ENCODE peak calls at places on chromosomes 2 and 18, in six cellular contexts. One of them, this sample, is unnamed.
A peak's percentile ranks its signal among the peaks of the same experiment; 100 is the strongest.

GRCh38 chr2:99900589-99900988 is 241.8 kb downstream of the AFF3 start:
- DNase-seq in HL-60: no peak
- DNase-seq in GM20000: no peak
- DNase-seq in AG09319: no peak
- DNase-seq in A549: no peak
- DNase-seq in lung: no peak
- DNase-seq in this sample: no peak

GRCh38 chr18:48217306-48218250 is 191.6 kb downstream of the ZBTB7C start:
- DNase-seq in lung: peak; percentile 23
- DNase-seq in A549: no peak
- DNase-seq in HL-60: no peak
- DNase-seq in GM20000: no peak
- DNase-seq in AG09319: no peak
- DNase-seq in this sample: no peak

GRCh38 chr2:66433945-66434678 is 813 bp upstream of the MEIS1 start:
- DNase-seq in lung: no peak
- DNase-seq in AG09319: peak; percentile 47
- DNase-seq in GM20000: peak; percentile 55
- DNase-seq in A549: peak; percentile 68
- DNase-seq in HL-60: no peak
- DNase-seq in this sample: no peak

GRCh38 chr2:9174771-9175441 is 31.7 kb upstream of the ASAP2 start:
- DNase-seq in AG09319: no peak
- DNase-seq in HL-60: no peak
- DNase-seq in lung: peak; percentile 82
- DNase-seq in GM20000: no peak
- DNase-seq in A549: no peak
- DNase-seq in this sample: no peak

GRCh38 chr2:64322433-64322832 is 131.5 kb upstream of the LGALSL start:
- DNase-seq in HL-60: no peak
- DNase-seq in A549: no peak
- DNase-seq in lung: no peak
- DNase-seq in GM20000: no peak
- DNase-seq in AG09319: no peak
- DNase-seq in this sample: no peak

GRCh38 chr2:195590866-195591215 is 66.2 kb upstream of the SLC39A10 start:
- DNase-seq in GM20000: no peak
- DNase-seq in A549: peak; percentile 43
- DNase-seq in lung: no peak
- DNase-seq in HL-60: no peak
- DNase-seq in AG09319: no peak
- DNase-seq in this sample: no peak

GRCh38 chr2:239307921-239308620 is 92.7 kb downstream of the HDAC4 start:
- DNase-seq in GM20000: no peak
- DNase-seq in AG09319: no peak
- DNase-seq in HL-60: no peak
- DNase-seq in lung: no peak
- DNase-seq in A549: no peak
- DNase-seq in this sample: no peak

GRCh38 chr18:61199131-61199903 is 133.9 kb upstream of the CDH20 start:
- DNase-seq in GM20000: no peak
- DNase-seq in A549: no peak
- DNase-seq in lung: no peak
- DNase-seq in HL-60: no peak
- DNase-seq in AG09319: no peak
- DNase-seq in this sample: no peak

GRCh38 chr2:197993363-197993762 is 189.0 kb downstream of the PLCL1 start:
- DNase-seq in A549: no peak
- DNase-seq in GM20000: no peak
- DNase-seq in AG09319: no peak
- DNase-seq in HL-60: no peak
- DNase-seq in lung: no peak
- DNase-seq in this sample: no peak
- TF ChIP-seq CTCF in A549: no peak
- TF ChIP-seq CTCF in GM20000: no peak
- TF ChIP-seq CTCF in AG09319: no peak
- TF ChIP-seq CTCF in HL-60: no peak
- TF ChIP-seq CTCF in lung: no peak
- TF ChIP-seq CTCF in this sample: no peak

GRCh38 chr2:159116922-159117321 is 148.5 kb downstream of the TANC1 start:
- DNase-seq in GM20000: no peak
- DNase-seq in HL-60: no peak
- DNase-seq in A549: no peak
- DNase-seq in AG09319: no peak
- DNase-seq in lung: no peak
- DNase-seq in this sample: no peak

GRCh38 chr2:159117658-159118057 is 149.2 kb downstream of the TANC1 start:
- DNase-seq in lung: peak; percentile 9
- DNase-seq in GM20000: no peak
- DNase-seq in AG09319: no peak
- DNase-seq in HL-60: no peak
- DNase-seq in A549: no peak
- DNase-seq in this sample: no peak

GRCh38 chr2:159119652-159120257 is 151.3 kb downstream of the TANC1 start:
- DNase-seq in HL-60: no peak
- DNase-seq in AG09319: no peak
- DNase-seq in lung: no peak
- DNase-seq in A549: no peak
- DNase-seq in GM20000: no peak
- DNase-seq in this sample: no peak

GRCh38 chr2:159118859-159119510 is 150.5 kb downstream of the TANC1 start:
- DNase-seq in AG09319: no peak
- DNase-seq in HL-60: no peak
- DNase-seq in lung: no peak
- DNase-seq in A549: no peak
- DNase-seq in GM20000: no peak
- DNase-seq in this sample: no peak

DNA sequence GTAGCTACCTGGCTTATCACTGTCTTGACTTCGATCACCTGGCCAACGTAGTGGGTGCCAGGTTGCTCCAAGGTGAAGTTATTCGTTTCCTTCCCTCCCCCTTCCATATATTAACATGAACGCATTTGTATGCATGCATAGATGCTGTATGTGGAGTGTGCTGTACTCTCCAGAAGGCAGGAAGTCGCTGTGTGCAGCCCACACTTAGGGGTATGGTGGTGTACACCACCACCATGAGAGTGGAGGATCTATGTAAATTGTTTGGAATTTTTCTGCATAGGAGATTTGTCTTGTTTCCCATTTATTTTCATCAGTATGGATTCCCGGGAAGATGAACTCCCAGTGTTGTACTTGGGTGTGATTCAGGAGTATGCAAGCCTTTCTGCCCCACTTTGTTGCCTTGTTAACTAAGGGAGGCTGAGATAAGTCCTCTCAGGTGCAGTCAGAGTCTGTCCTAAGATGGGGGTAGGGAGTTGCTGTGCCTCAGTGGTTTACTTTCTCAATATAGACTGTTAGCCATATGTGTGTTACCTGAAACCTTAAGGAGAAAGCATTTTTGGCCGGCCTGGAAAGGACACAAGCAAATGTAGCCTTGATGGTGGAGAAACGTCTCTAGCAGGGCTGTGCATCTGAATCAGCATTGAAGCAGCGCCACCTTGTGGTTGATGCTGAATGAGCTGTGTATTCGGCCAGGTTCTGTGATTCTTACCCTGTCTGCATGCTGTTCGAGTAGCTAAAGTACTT is 149.8 kb downstream of the TANC1 start:
- DNase-seq in A549: peak; percentile 77
- DNase-seq in AG09319: peak; percentile 70
- DNase-seq in GM20000: peak; percentile 70
- DNase-seq in HL-60: peak; percentile 46
- DNase-seq in lung: peak; percentile 88
- DNase-seq in this sample: peak; percentile 91
- TF ChIP-seq CTCF in A549: peak; percentile 97
- TF ChIP-seq CTCF in AG09319: peak; percentile 92
- TF ChIP-seq CTCF in GM20000: peak; percentile 85
- TF ChIP-seq CTCF in HL-60: peak; percentile 92
- TF ChIP-seq CTCF in lung: peak; percentile 86
- TF ChIP-seq CTCF in this sample: peak; percentile 76

DNA sequence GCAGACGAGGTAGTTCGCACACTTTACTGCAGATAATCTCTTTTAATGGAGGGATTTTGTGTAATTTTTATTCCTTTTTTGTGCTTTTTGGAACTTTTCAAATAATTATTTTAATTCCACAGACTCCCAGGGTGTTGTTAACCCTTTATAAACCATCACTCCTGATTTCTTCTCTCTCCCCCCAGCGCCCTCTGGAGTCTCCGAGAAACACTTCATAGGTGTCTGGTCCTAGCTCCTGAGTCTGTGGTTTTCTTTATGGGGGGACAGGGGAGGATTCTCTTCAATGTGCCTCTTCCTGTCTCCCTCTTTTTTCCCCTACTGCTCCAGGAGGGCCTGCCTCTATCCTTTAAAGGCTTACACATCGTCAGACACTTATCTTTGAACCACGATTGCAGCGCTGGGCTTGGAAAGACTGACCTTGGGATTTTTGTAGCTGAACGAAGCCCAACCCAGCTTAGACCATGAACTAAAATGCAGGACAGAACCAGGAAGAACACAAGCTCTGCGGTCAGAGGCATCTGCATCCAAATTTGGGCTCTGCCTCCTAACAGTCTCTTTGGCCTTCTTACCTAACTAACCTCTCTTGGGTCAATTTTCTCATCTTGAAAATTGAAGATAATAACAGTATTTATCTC is 7.1 kb upstream of the PKDCC start:
- DNase-seq in GM20000: no peak
- DNase-seq in A549: no peak
- DNase-seq in lung: no peak
- DNase-seq in HL-60: no peak
- DNase-seq in AG09319: no peak
- DNase-seq in this sample: no peak
- TF ChIP-seq CTCF in GM20000: no peak
- TF ChIP-seq CTCF in A549: no peak
- TF ChIP-seq CTCF in lung: no peak
- TF ChIP-seq CTCF in HL-60: no peak
- TF ChIP-seq CTCF in AG09319: no peak
- TF ChIP-seq CTCF in this sample: no peak

GRCh38 chr2:177325554-177325953 is 61.0 kb upstream of the NFE2L2 start:
- DNase-seq in lung: no peak
- DNase-seq in GM20000: no peak
- DNase-seq in HL-60: no peak
- DNase-seq in AG09319: no peak
- DNase-seq in A549: no peak
- DNase-seq in this sample: no peak

GRCh38 chr2:177328056-177328455 is 63.5 kb upstream of the NFE2L2 start:
- DNase-seq in AG09319: no peak
- DNase-seq in lung: no peak
- DNase-seq in GM20000: no peak
- DNase-seq in A549: no peak
- DNase-seq in HL-60: no peak
- DNase-seq in this sample: no peak

GRCh38 chr2:177327065-177327464 is 62.5 kb upstream of the NFE2L2 start:
- DNase-seq in AG09319: no peak
- DNase-seq in A549: no peak
- DNase-seq in HL-60: no peak
- DNase-seq in GM20000: no peak
- DNase-seq in lung: no peak
- DNase-seq in this sample: no peak

GRCh38 chr2:177326005-177326404 is 61.5 kb upstream of the NFE2L2 start:
- DNase-seq in A549: no peak
- DNase-seq in HL-60: no peak
- DNase-seq in AG09319: no peak
- DNase-seq in lung: no peak
- DNase-seq in GM20000: no peak
- DNase-seq in this sample: no peak

DNA sequence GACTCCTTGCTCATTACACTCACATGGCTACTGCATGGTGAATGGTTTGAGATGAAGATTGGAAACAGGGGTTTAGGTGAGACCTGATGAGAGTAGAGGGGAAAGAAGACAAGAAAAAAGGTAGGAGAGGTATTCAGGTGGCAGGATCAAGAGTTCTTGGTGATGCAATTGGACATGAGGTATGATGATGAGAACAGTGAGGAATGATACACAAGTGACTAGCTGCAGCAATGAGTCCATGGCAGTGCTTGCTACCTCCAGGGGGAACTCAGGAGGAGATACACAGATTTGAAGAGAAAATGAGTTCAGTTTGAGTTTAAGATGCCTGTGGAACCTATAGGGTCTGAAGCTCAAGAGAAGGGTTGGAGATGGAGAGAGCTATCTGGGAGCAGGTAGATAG is 62.1 kb upstream of the NFE2L2 start:
- DNase-seq in A549: no peak
- DNase-seq in HL-60: no peak
- DNase-seq in lung: no peak
- DNase-seq in GM20000: no peak
- DNase-seq in AG09319: no peak
- DNase-seq in this sample: no peak
- TF ChIP-seq CTCF in A549: no peak
- TF ChIP-seq CTCF in HL-60: no peak
- TF ChIP-seq CTCF in lung: no peak
- TF ChIP-seq CTCF in GM20000: no peak
- TF ChIP-seq CTCF in AG09319: no peak
- TF ChIP-seq CTCF in this sample: no peak

DNA sequence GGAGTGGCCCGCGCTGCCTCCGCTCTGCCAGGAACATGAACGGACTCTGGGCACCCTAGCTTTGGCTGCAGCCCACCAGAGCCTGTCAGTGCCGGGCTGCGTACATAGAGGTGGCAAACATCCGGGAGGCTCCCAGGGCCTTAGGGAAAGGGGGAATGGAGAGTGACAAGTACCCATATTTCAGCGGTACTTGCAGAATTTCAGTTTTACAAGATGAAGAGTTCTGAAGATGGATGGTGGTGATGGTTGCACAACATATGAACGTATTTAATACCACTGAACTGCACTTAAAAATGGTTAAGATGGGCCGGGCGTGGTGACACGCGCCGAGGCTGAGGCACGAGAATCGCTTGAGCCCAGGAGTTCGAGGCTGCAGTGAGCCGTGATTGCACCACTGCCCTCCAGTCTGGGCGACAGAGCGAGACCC is 873 bp downstream of the MTHFD2 start:
- DNase-seq in AG09319: no peak
- DNase-seq in lung: no peak
- DNase-seq in A549: no peak
- DNase-seq in GM20000: no peak
- DNase-seq in HL-60: no peak
- DNase-seq in this sample: peak; percentile 24
- TF ChIP-seq CTCF in AG09319: no peak
- TF ChIP-seq CTCF in lung: no peak
- TF ChIP-seq CTCF in A549: no peak
- TF ChIP-seq CTCF in GM20000: no peak
- TF ChIP-seq CTCF in HL-60: no peak
- TF ChIP-seq CTCF in this sample: peak; percentile 5